ENCODE peak calls at places on chromosomes 16 and 17, in six cellular contexts. One of them, this sample, is unnamed.

GRCh38 chr16:20898938-20899502 is 1.1 kb downstream of the DCUN1D3 start:
- DNase-seq in left cardiac atrium: no peak
- DNase-seq in AG10803: peak; percentile 90
- DNase-seq in Daoy: no peak
- DNase-seq in NCI-H146: no peak
- DNase-seq in T-cell: no peak
- DNase-seq in this sample: no peak

GRCh38 chr16:28999577-28999976 is 14.7 kb downstream of the LAT start:
- DNase-seq in left cardiac atrium: no peak
- DNase-seq in AG10803: no peak
- DNase-seq in Daoy: no peak
- DNase-seq in NCI-H146: no peak
- DNase-seq in T-cell: no peak
- DNase-seq in this sample: no peak

GRCh38 chr17:79949646-79950292 is 85.9 kb downstream of the TBC1D16 start:
- DNase-seq in left cardiac atrium: peak; percentile 5
- DNase-seq in AG10803: no peak
- DNase-seq in Daoy: no peak
- DNase-seq in NCI-H146: no peak
- DNase-seq in T-cell: no peak
- DNase-seq in this sample: no peak

GRCh38 chr17:64112978-64113377 is 17.0 kb downstream of the ERN1 start:
- DNase-seq in left cardiac atrium: no peak
- DNase-seq in AG10803: no peak
- DNase-seq in Daoy: no peak
- DNase-seq in NCI-H146: no peak
- DNase-seq in T-cell: no peak
- DNase-seq in this sample: no peak

GRCh38 chr16:16041196-16041892 is 91.9 kb downstream of the ABCC1 start:
- DNase-seq in left cardiac atrium: no peak
- DNase-seq in AG10803: no peak
- DNase-seq in Daoy: no peak
- DNase-seq in NCI-H146: no peak
- DNase-seq in T-cell: no peak
- DNase-seq in this sample: no peak

GRCh38 chr17:38922538-38923291 is 2.7 kb upstream of the LASP1NB start:
- DNase-seq in left cardiac atrium: peak; percentile 83
- DNase-seq in AG10803: peak; percentile 70
- DNase-seq in Daoy: peak; percentile 51
- DNase-seq in NCI-H146: peak; percentile 5
- DNase-seq in T-cell: no peak
- DNase-seq in this sample: peak; percentile 67

GRCh38 chr17:39104046-39104445 is 47.4 kb downstream of the PLXDC1 start:
- DNase-seq in left cardiac atrium: no peak
- DNase-seq in AG10803: no peak
- DNase-seq in Daoy: no peak
- DNase-seq in NCI-H146: no peak
- DNase-seq in T-cell: no peak
- DNase-seq in this sample: no peak

GRCh38 chr17:42321555-42321954 is 33.3 kb downstream of the STAT5A start:
- DNase-seq in left cardiac atrium: no peak
- DNase-seq in AG10803: no peak
- DNase-seq in Daoy: no peak
- DNase-seq in NCI-H146: no peak
- DNase-seq in T-cell: no peak
- DNase-seq in this sample: no peak

GRCh38 chr16:2160915-2161551 is 5.5 kb downstream of the TRAF7 start:
- DNase-seq in left cardiac atrium: peak; percentile 70
- DNase-seq in AG10803: peak; percentile 87
- DNase-seq in Daoy: peak; percentile 58
- DNase-seq in NCI-H146: no peak
- DNase-seq in T-cell: no peak
- DNase-seq in this sample: peak; percentile 63

GRCh38 chr16:82852388-82852998 is 225.7 kb downstream of the CDH13 start:
- DNase-seq in left cardiac atrium: no peak
- DNase-seq in AG10803: peak; percentile 68
- DNase-seq in Daoy: no peak
- DNase-seq in NCI-H146: no peak
- DNase-seq in T-cell: no peak
- DNase-seq in this sample: no peak

GRCh38 chr16:60077791-60078280 is 1343.7 kb upstream of the GOT2 start:
- DNase-seq in left cardiac atrium: no peak
- DNase-seq in AG10803: no peak
- DNase-seq in Daoy: no peak
- DNase-seq in NCI-H146: no peak
- DNase-seq in T-cell: no peak
- DNase-seq in this sample: no peak

GRCh38 chr17:71986886-71987285 is 133.9 kb upstream of the SOX9 start:
- DNase-seq in left cardiac atrium: no peak
- DNase-seq in AG10803: no peak
- DNase-seq in Daoy: peak; percentile 28
- DNase-seq in NCI-H146: no peak
- DNase-seq in T-cell: no peak
- DNase-seq in this sample: no peak

GRCh38 chr16:4696172-4696904 is 3.0 kb downstream of the NUDT16L1 start:
- DNase-seq in left cardiac atrium: peak; percentile 75
- DNase-seq in AG10803: no peak
- DNase-seq in Daoy: no peak
- DNase-seq in NCI-H146: no peak
- DNase-seq in T-cell: no peak
- DNase-seq in this sample: peak; percentile 47

GRCh38 chr16:86089341-86089900 is 190.5 kb downstream of the IRF8 start:
- DNase-seq in left cardiac atrium: no peak
- DNase-seq in AG10803: no peak
- DNase-seq in Daoy: no peak
- DNase-seq in NCI-H146: no peak
- DNase-seq in T-cell: no peak
- DNase-seq in this sample: no peak

GRCh38 chr17:27081002-27081638 is 212.8 kb upstream of the WSB1 start:
- DNase-seq in left cardiac atrium: no peak
- DNase-seq in AG10803: no peak
- DNase-seq in Daoy: no peak
- DNase-seq in NCI-H146: no peak
- DNase-seq in T-cell: no peak
- DNase-seq in this sample: no peak

GRCh38 chr16:868846-869822 is 68.6 kb upstream of the GNG13 start:
- DNase-seq in left cardiac atrium: peak; percentile 18
- DNase-seq in AG10803: no peak
- DNase-seq in Daoy: no peak
- DNase-seq in NCI-H146: no peak
- DNase-seq in T-cell: no peak
- DNase-seq in this sample: no peak

GRCh38 chr17:77783991-77784820 is 174.3 kb upstream of the TNRC6C start:
- DNase-seq in left cardiac atrium: no peak
- DNase-seq in AG10803: no peak
- DNase-seq in Daoy: no peak
- DNase-seq in NCI-H146: no peak
- DNase-seq in T-cell: peak; percentile 79
- DNase-seq in this sample: no peak

GRCh38 chr17:71530227-71530626 is 590.6 kb upstream of the SOX9 start:
- DNase-seq in left cardiac atrium: no peak
- DNase-seq in AG10803: peak; percentile 33
- DNase-seq in Daoy: no peak
- DNase-seq in NCI-H146: no peak
- DNase-seq in T-cell: no peak
- DNase-seq in this sample: no peak

GRCh38 chr17:4506892-4507291 is 8.2 kb downstream of the SPNS2 start:
- DNase-seq in left cardiac atrium: no peak
- DNase-seq in AG10803: no peak
- DNase-seq in Daoy: no peak
- DNase-seq in NCI-H146: no peak
- DNase-seq in T-cell: no peak
- DNase-seq in this sample: no peak

GRCh38 chr17:37605813-37606505 is 3.3 kb downstream of the SYNRG start:
- DNase-seq in left cardiac atrium: no peak
- DNase-seq in AG10803: peak; percentile 43
- DNase-seq in Daoy: no peak
- DNase-seq in NCI-H146: no peak
- DNase-seq in T-cell: peak; percentile 29
- DNase-seq in this sample: no peak

GRCh38 chr17:7383742-7384488 is 3.0 kb downstream of the TNK1 start:
- DNase-seq in left cardiac atrium: peak; percentile 62
- DNase-seq in AG10803: no peak
- DNase-seq in Daoy: peak; percentile 73
- DNase-seq in NCI-H146: peak; percentile 84
- DNase-seq in T-cell: peak; percentile 76
- DNase-seq in this sample: peak; percentile 56

GRCh38 chr17:44911133-44912001 is 3.9 kb downstream of the GFAP start:
- DNase-seq in left cardiac atrium: peak; percentile 71
- DNase-seq in AG10803: peak; percentile 48
- DNase-seq in Daoy: peak; percentile 50
- DNase-seq in NCI-H146: peak; percentile 65
- DNase-seq in T-cell: peak; percentile 28
- DNase-seq in this sample: peak; percentile 72

GRCh38 chr16:35325936-35326335 is 1866.5 kb downstream of the TP53TG3F start:
- DNase-seq in left cardiac atrium: no peak
- DNase-seq in AG10803: no peak
- DNase-seq in Daoy: no peak
- DNase-seq in NCI-H146: no peak
- DNase-seq in T-cell: no peak
- DNase-seq in this sample: no peak

GRCh38 chr17:8598913-8599312 is 31.6 kb downstream of the MYH10 start:
- DNase-seq in left cardiac atrium: no peak
- DNase-seq in AG10803: peak; percentile 10
- DNase-seq in Daoy: no peak
- DNase-seq in NCI-H146: no peak
- DNase-seq in T-cell: no peak
- DNase-seq in this sample: no peak

GRCh38 chr16:10333321-10334032 is 52.4 kb upstream of the ATF7IP2 start:
- DNase-seq in left cardiac atrium: no peak
- DNase-seq in AG10803: no peak
- DNase-seq in Daoy: no peak
- DNase-seq in NCI-H146: no peak
- DNase-seq in T-cell: peak; percentile 12
- DNase-seq in this sample: no peak

GRCh38 chr17:69501591-69502468 is 87.3 kb downstream of the MAP2K6 start:
- DNase-seq in left cardiac atrium: no peak
- DNase-seq in AG10803: peak; percentile 89
- DNase-seq in Daoy: no peak
- DNase-seq in NCI-H146: peak; percentile 31
- DNase-seq in T-cell: no peak
- DNase-seq in this sample: peak; percentile 55

GRCh38 chr17:31780436-31780835 is 78.6 kb downstream of the COPRS start:
- DNase-seq in left cardiac atrium: no peak
- DNase-seq in AG10803: peak; percentile 24
- DNase-seq in Daoy: no peak
- DNase-seq in NCI-H146: no peak
- DNase-seq in T-cell: no peak
- DNase-seq in this sample: no peak

GRCh38 chr16:46908540-46909372 is 24.6 kb downstream of the GPT2 start:
- DNase-seq in left cardiac atrium: peak; percentile 48
- DNase-seq in AG10803: peak; percentile 54
- DNase-seq in Daoy: peak; percentile 45
- DNase-seq in NCI-H146: peak; percentile 44
- DNase-seq in T-cell: peak; percentile 44
- DNase-seq in this sample: peak; percentile 56

This sample was measured in left colon.